ENCODE peak calls at places on chromosomes 16 and 17, in five cellular contexts. S, E, C, X and Q are unnamed samples.

GRCh38 chr17:48051706-48052486 is 3.7 kb downstream of the NFE2L1 start:
- DNase-seq in S (peak), E (peak), C (no peak), X (no peak), Q (no peak)

GRCh38 chr16:70391881-70392481 is 45.3 kb downstream of the DDX19A start:
- DNase-seq in C (no peak), X (no peak), S (no peak), E (peak), Q (no peak)

GRCh38 chr17:32126325-32126724 is 16.0 kb upstream of the RHOT1 start:
- DNase-seq in C (no peak), X (no peak), S (no peak), E (no peak), Q (no peak)

GRCh38 chr17:32269377-32269776 is 3.7 kb downstream of the RHBDL3 start:
- DNase-seq in X (no peak), C (no peak), E (no peak), S (no peak), Q (no peak)

GRCh38 chr16:16025214-16025968 is 76.0 kb downstream of the ABCC1 start:
- DNase-seq in X (peak), E (peak), S (no peak), C (no peak), Q (no peak)

GRCh38 chr17:55536205-55536604 is 25.0 kb upstream of the SMIM36 start:
- DNase-seq in X (no peak), C (no peak), E (no peak), S (no peak), Q (no peak)

GRCh38 chr17:73401911-73402310 is 90.1 kb upstream of the CDC42EP4 start:
- DNase-seq in C (no peak), X (no peak), S (no peak), E (no peak), Q (no peak)

GRCh38 chr17:4539025-4539424 is 16.2 kb downstream of the MYBBP1A start:
- DNase-seq in S (no peak), C (no peak), X (no peak), E (no peak), Q (no peak)

GRCh38 chr16:9966569-9967157 is 215.6 kb downstream of the GRIN2A start:
- DNase-seq in S (no peak), C (no peak), E (no peak), X (no peak), Q (no peak)

GRCh38 chr17:56983380-56983779 is 5.4 kb downstream of the SCPEP1 start:
- DNase-seq in C (no peak), X (no peak), E (no peak), S (no peak), Q (no peak)

GRCh38 chr16:52068447-52069074 is 478.4 kb downstream of the TOX3 start:
- DNase-seq in X (no peak), E (peak), S (peak), C (peak), Q (no peak)

GRCh38 chr17:1001640-1002411 is 4.9 kb downstream of the TIMM22 start:
- DNase-seq in X (no peak), C (no peak), E (peak), S (peak), Q (no peak)

GRCh38 chr17:81285179-81285878 is 9.8 kb downstream of the SLC38A10 start:
- DNase-seq in S (no peak), C (no peak), X (peak), E (no peak), Q (no peak)

GRCh38 chr17:80101946-80102706 is 745 bp downstream of the GAA start:
- DNase-seq in E (no peak), C (peak), X (no peak), S (no peak), Q (no peak)

GRCh38 chr17:68777243-68777855 is 176.2 kb upstream of the FAM20A start:
- DNase-seq in X (no peak), S (peak), C (peak), E (peak), Q (no peak)